ENCODE peak calls at places on chromosomes 3 and 15, in seven cellular contexts. F is sigmoid colon, G is ovary, B is SK-N-SH, E is stomach, Q is A549, O is HepG2. X is an unnamed sample.

GRCh38 chr3:69698728-69699127 is 40.5 kb upstream of the MITF start:
- DNase-seq in Q (no peak), O (no peak), F (no peak), G (no peak), B (no peak), E (no peak), X (no peak)

GRCh38 chr15:57218826-57219576 is 157.3 kb upstream of the CGNL1 start:
- DNase-seq in Q (peak; percentile 54), E (no peak), O (no peak), G (no peak), B (peak; percentile 27), F (no peak), X (no peak)

GRCh38 chr3:71311320-71312046 is 272.0 kb downstream of the FOXP1 start:
- DNase-seq in Q (no peak), B (no peak), O (no peak), F (no peak), E (no peak), G (peak; percentile 28), X (no peak)

GRCh38 chr3:46110701-46111493 is 83.6 kb upstream of the XCR1 start:
- DNase-seq in E (no peak), G (no peak), F (no peak), O (no peak), Q (peak; percentile 42), B (no peak), X (peak; percentile 76)

GRCh38 chr3:123655400-123655799 is 70.5 kb upstream of the HACD2 start:
- DNase-seq in Q (no peak), G (no peak), F (peak; percentile 66), O (no peak), B (no peak), E (no peak), X (no peak)

GRCh38 chr15:77753238-77753873 is 120.6 kb upstream of the LINGO1 start:
- DNase-seq in O (peak; percentile 4), F (no peak), B (no peak), Q (peak; percentile 18), G (no peak), E (no peak), X (no peak)

GRCh38 chr15:50798684-50799083 is 33.2 kb upstream of the SPPL2A start:
- DNase-seq in E (no peak), B (no peak), O (no peak), F (no peak), Q (peak; percentile 11), G (no peak), X (no peak)

GRCh38 chr15:24678485-24678884 is 2.9 kb downstream of the NPAP1 start:
- DNase-seq in O (no peak), F (no peak), E (no peak), Q (peak; percentile 38), G (no peak), B (no peak), X (no peak)

DNA sequence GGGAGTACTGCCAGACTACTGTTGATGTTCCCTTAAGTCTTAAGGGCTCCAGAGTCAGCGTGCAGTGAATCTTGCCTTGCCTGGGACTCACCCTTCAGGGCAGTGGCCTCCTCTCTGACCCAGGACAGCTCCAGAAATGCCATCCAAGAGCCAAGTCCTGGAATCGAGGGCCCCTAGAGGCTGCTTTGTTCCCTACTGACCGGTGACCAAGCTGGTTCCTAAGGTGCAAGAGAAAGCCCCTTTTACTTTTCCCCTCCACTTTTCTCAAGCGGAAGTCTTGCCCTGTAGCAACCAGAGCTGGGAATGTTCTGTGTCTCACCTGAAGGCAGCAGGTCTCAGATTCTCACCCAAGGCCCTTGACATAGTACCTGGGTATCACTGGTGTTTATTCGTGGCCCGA is 238.0 kb downstream of the DOCK3 start:
- DNase-seq in E (no peak), B (no peak), F (no peak), O (no peak), Q (no peak), G (no peak), X (no peak)
- TF ChIP-seq EP300 in E (no peak), B (no peak), F (no peak), O (no peak), Q (no peak), G (no peak), X (no peak)

GRCh38 chr3:156769661-156770654 is 56.2 kb upstream of the LEKR1 start:
- DNase-seq in Q (no peak), F (no peak), B (no peak), E (no peak), G (no peak), O (no peak), X (no peak)
- TF ChIP-seq CTCF in Q (no peak), F (no peak), B (no peak), E (no peak), G (no peak), O (no peak), X (no peak)

GRCh38 chr3:179526989-179527391 is 35.7 kb upstream of the ACTL6A start:
- DNase-seq in E (no peak), B (peak; percentile 69), O (no peak), F (peak; percentile 84), G (peak; percentile 54), Q (peak; percentile 3), X (no peak)
- TF ChIP-seq EP300 in E (peak; percentile 28), B (no peak), O (no peak), F (no peak), G (no peak), Q (no peak), X (no peak)

DNA sequence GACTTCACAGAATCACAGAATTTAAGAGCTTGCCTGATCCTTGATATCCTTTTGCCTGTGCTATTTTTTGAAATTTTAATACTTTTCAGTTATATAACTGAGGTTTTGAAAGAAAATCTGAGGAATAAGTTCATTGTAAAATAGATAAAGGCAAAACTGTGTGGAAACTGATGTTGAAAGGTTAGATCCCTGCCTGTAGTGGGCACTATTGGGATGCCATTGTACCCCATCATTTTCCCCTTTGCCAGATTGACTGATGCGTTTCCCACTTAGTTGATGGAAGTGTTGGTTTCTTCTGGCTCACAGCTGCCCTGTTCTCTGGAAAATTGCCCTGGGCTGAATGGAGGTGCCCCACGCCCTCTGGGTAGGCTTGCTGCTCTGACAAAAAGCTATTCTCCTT is 387.9 kb downstream of the RBMS3 start:
- DNase-seq in G (no peak), B (no peak), F (no peak), E (no peak), O (no peak), Q (no peak), X (no peak)
- TF ChIP-seq CTCF in G (no peak), B (no peak), F (no peak), E (no peak), O (no peak), Q (no peak), X (no peak)

GRCh38 chr3:132222868-132223538 is 94.2 kb upstream of the ACP3 start:
- DNase-seq in B (peak; percentile 8), E (no peak), Q (no peak), F (no peak), O (no peak), G (no peak), X (peak; percentile 36)
- TF ChIP-seq EP300 in B (no peak), E (no peak), Q (no peak), F (no peak), O (no peak), G (no peak), X (no peak)

GRCh38 chr3:88828466-88828865 is 279.0 kb upstream of the EPHA3 start:
- DNase-seq in B (no peak), F (no peak), O (no peak), Q (no peak), G (no peak), E (no peak), X (no peak)

GRCh38 chr3:88824646-88825303 is 282.6 kb upstream of the EPHA3 start:
- DNase-seq in B (no peak), Q (no peak), F (no peak), O (no peak), E (no peak), G (no peak), X (no peak)
- TF ChIP-seq CTCF in B (no peak), Q (no peak), F (no peak), O (no peak), E (no peak), G (no peak), X (no peak)

GRCh38 chr15:58331903-58332675 is 99.7 kb upstream of the LIPC start:
- DNase-seq in Q (peak; percentile 100), E (peak; percentile 80), O (peak; percentile 92), B (peak; percentile 65), G (peak; percentile 96), F (peak; percentile 98), X (no peak)
- TF ChIP-seq EP300 in Q (peak; percentile 96), E (peak; percentile 57), O (peak; percentile 83), B (peak; percentile 79), G (peak; percentile 71), F (peak; percentile 4), X (peak; percentile 95)

GRCh38 chr15:92077353-92078080 is 224.0 kb downstream of the SLCO3A1 start:
- DNase-seq in F (peak; percentile 79), B (peak; percentile 74), G (peak; percentile 56), Q (peak; percentile 78), E (peak; percentile 74), O (peak; percentile 44), X (peak; percentile 72)

GRCh38 chr15:92079647-92080255 is 226.2 kb downstream of the SLCO3A1 start:
- DNase-seq in F (no peak), B (no peak), Q (no peak), E (no peak), G (no peak), O (no peak), X (no peak)

GRCh38 chr15:92076536-92076935 is 223.0 kb downstream of the SLCO3A1 start:
- DNase-seq in Q (no peak), B (no peak), F (no peak), E (no peak), G (no peak), O (no peak), X (no peak)

GRCh38 chr15:92078270-92078669 is 224.8 kb downstream of the SLCO3A1 start:
- DNase-seq in F (no peak), O (no peak), B (no peak), E (no peak), G (no peak), Q (no peak), X (peak; percentile 63)

DNA sequence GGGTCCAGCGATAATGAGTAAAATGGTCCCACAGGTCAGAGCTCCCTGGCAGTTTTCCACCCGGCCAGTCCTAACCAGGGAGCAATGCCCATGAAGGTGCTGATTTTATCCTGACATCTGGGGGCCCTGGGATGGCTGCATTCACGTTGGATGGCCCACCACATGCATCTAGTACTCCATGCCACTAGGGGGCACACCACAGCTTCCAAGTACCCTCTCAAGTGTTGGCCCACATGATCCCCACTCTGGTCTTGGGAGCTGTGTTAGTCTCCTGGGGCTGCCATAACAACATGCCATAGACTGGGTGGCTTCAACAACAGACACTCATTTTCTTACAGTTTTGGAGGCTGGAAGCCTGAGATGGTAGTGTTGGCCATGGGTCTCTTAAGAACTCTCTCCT is 225.5 kb downstream of the SLCO3A1 start:
- DNase-seq in B (peak; percentile 37), G (no peak), O (peak; percentile 15), E (no peak), F (no peak), Q (peak; percentile 66), X (no peak)
- TF ChIP-seq CTCF in B (peak; percentile 51), G (no peak), O (peak; percentile 33), E (no peak), F (no peak), Q (peak; percentile 17), X (no peak)

GRCh38 chr3:72661115-72661457 is 187.2 kb downstream of the SHQ1 start:
- DNase-seq in B (peak; percentile 78), O (no peak), G (no peak), E (peak; percentile 86), Q (peak; percentile 76), F (peak; percentile 92), X (peak; percentile 61)
- TF ChIP-seq EP300 in B (peak; percentile 95), O (no peak), G (no peak), E (no peak), Q (peak; percentile 72), F (no peak), X (no peak)

X was measured in upper lobe of left lung.